ENCODE peak calls at places on chromosomes 7 and 10, in eight cellular contexts. S is upper lobe of right lung, O is cardiac muscle cell, A is SK-N-DZ, R is stomach, J is B cell, H is NCI-H1105 treated with DMSO at 0.1 percent for 48 hours, W is hepatocyte. M is an unnamed sample.

GRCh38 chr10:101155896-101156295 is 24.8 kb downstream of the TLX1 start:
- DNase-seq in J (no peak), A (no peak), H (no peak), W (no peak), O (no peak), S (no peak), R (no peak), M (no peak)

GRCh38 chr7:5682889-5683670 is 98.4 kb downstream of the RNF216 start:
- DNase-seq in W (no peak), R (no peak), H (no peak), O (no peak), J (no peak), S (no peak), A (no peak), M (no peak)

GRCh38 chr10:92834981-92835380 is 13.3 kb upstream of the EXOC6 start:
- DNase-seq in W (no peak), S (no peak), J (no peak), A (no peak), H (no peak), R (no peak), O (no peak), M (peak)

GRCh38 chr10:91682912-91683311 is 50.0 kb upstream of the PPP1R3C start:
- DNase-seq in J (no peak), H (no peak), O (no peak), S (no peak), A (no peak), W (no peak), R (no peak), M (no peak)

GRCh38 chr10:14259696-14260595 is 70.8 kb downstream of the FRMD4A start:
- DNase-seq in J (no peak), W (peak), S (no peak), R (no peak), A (no peak), O (no peak), H (no peak), M (no peak)

GRCh38 chr10:93999401-93999851 is 5.7 kb downstream of the PLCE1 start:
- DNase-seq in S (no peak), A (no peak), W (peak), H (no peak), O (peak), R (peak), J (no peak), M (peak)

GRCh38 chr10:130497056-130498010 is 361.1 kb downstream of the GLRX3 start:
- DNase-seq in H (no peak), W (no peak), R (no peak), J (no peak), A (no peak), O (no peak), S (no peak), M (no peak)

GRCh38 chr10:57657164-57657765 is 610.4 kb downstream of the IPMK start:
- DNase-seq in H (peak), O (peak), R (peak), S (no peak), J (peak), A (peak), W (peak), M (peak)

GRCh38 chr7:116041615-116042014 is 11.1 kb upstream of the TFEC start:
- DNase-seq in A (no peak), R (no peak), H (no peak), O (no peak), S (no peak), W (no peak), J (no peak), M (no peak)

GRCh38 chr7:73894851-73895441 is 34.0 kb downstream of the TMEM270 start:
- DNase-seq in R (no peak), W (no peak), S (peak), H (no peak), J (no peak), O (no peak), A (no peak), M (no peak)